ENCODE peak calls at places on chromosomes 12 and 14, in four cellular contexts. L is tibial nerve, M is heart right ventricle, Z is endodermal cell. G is an unnamed sample.

GRCh38 chr12:124683330-124683662 is 115.9 kb upstream of the NCOR2 start:
- DNase-seq in L (no peak), M (no peak), Z (peak; percentile 86), G (no peak)

GRCh38 chr12:119772431-119772830 is 104.5 kb downstream of the PRKAB1 start:
- DNase-seq in L (no peak), M (no peak), Z (no peak), G (no peak)

GRCh38 chr12:69685810-69686209 is 13.3 kb downstream of the BEST3 start:
- DNase-seq in L (no peak), M (no peak), Z (no peak), G (no peak)

GRCh38 chr12:116366456-116366776 is 88.9 kb upstream of the MED13L start:
- DNase-seq in L (no peak), M (no peak), Z (no peak), G (no peak)

GRCh38 chr12:75446857-75447256 is 33.7 kb upstream of the GLIPR1 start:
- DNase-seq in L (no peak), M (no peak), Z (no peak), G (no peak)

GRCh38 chr12:72083096-72083825 is 144.6 kb downstream of the TPH2 start:
- DNase-seq in L (no peak), M (no peak), Z (no peak), G (no peak)

GRCh38 chr12:132620893-132621656 is 2.5 kb downstream of the P2RX2 start:
- DNase-seq in L (no peak), M (no peak), Z (no peak), G (no peak)

GRCh38 chr12:79420146-79420618 is 270.6 kb downstream of the PAWR start:
- DNase-seq in L (no peak), M (no peak), Z (peak; percentile 66), G (no peak)

GRCh38 chr12:20367731-20368652 is at the start of gene PDE3A:
- DNase-seq in L (peak; percentile 29), M (peak; percentile 74), Z (peak; percentile 94), G (peak; percentile 71)

GRCh38 chr12:46383654-46384450 is 11.3 kb upstream of the SLC38A2 start:
- DNase-seq in L (peak; percentile 92), M (peak; percentile 94), Z (no peak), G (peak; percentile 97)
- TF ChIP-seq CTCF in L (no peak), M (no peak), Z (no peak), G (no peak)

DNA sequence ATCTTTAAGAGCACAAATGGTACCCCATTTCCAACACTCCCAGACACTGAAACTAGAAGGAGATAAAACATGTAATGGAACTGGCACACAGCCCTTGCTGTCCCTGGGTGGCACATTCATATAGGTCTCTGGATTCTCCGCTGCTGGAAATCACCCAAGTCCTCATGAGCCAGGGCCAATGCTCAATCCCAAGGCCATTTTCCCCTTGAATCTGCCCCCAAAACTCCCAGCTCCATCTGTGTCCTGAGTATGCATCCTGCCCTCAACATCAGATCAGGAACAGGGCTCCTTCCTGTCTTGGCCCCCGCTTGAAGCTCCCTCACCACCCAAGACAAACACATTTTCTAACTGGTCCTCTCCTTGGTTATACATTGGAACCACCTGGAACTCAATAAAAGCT is 24.6 kb downstream of the KRT76 start:
- DNase-seq in L (no peak), M (no peak), Z (no peak), G (no peak)
- H3K27me3 ChIP-seq in L (no peaks in the 10 kb centered on the region), M (peaks cover 19% of the 10 kb centered on the region), Z (peaks cover 61% of the 10 kb centered on the region), G (peaks cover 23% of the 10 kb centered on the region)

GRCh38 chr12:57090924-57091632 is 2.2 kb downstream of the NAB2 start:
- DNase-seq in L (no peak), M (no peak), Z (no peak), G (peak; percentile 65)
- TF ChIP-seq CTCF in L (no peak), M (no peak), Z (no peak), G (peak; percentile 30)

DNA sequence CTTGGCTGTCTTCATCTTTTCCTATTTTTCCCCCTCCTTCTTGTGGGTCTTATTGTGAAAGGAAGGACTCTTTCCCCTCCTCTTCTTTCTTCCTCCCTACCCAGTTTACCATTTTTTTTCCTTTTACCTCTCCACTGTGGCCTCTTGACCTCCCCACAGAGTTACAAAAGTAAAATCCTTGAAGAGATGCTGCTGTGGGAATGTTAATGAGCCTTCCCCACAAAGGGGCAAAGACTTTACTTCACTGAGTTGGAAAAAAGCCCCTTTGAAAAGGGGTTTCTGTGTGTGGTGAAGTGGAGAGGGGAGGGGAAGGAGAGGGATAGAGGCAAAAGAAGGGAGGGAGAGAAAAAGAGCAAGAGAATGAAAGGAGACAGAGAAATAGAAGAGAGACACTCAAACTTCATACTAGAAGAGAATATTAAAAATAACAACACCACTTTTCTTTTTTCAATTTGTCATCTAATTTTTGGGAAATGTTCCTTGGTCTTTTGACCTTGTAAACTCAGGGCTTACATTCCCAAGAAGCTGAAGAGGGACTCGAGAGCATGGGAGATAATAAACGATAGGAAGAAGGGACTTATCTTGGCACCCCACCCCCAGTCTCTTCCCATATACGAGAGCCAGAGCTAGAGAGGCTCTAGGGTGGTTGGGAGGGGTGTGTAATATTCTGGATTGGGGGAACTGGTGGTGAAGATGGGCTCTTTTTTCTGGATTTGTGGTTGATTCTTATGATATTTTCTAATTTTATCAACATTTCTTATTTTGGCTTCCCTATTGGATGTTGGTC is 13.2 kb upstream of the SALL2 start:
- DNase-seq in L (no peak), M (no peak), Z (no peak), G (no peak)
- H3K27me3 ChIP-seq in L (no peaks in the 10 kb centered on the region), M (peaks cover 69% of the 10 kb centered on the region), Z (no peaks in the 10 kb centered on the region), G (no peaks in the 10 kb centered on the region)

G was measured in tibial artery.